ENCODE peak calls at places on chromosomes 3 and 15, in five cellular contexts. D, E, T, L and M are unnamed samples.

GRCh38 chr15:58517252-58517681 is 85.5 kb downstream of the LIPC start:
- DNase-seq in D (no peak), E (no peak), T (no peak), L (no peak), M (no peak)

GRCh38 chr3:123126051-123126450 is 59.2 kb downstream of the PDIA5 start:
- DNase-seq in D (no peak), E (no peak), T (peak; percentile 56), L (no peak), M (no peak)

GRCh38 chr3:149717391-149718056 is 34.8 kb downstream of the COMMD2 start:
- DNase-seq in D (peak; percentile 46), E (no peak), T (no peak), L (peak; percentile 73), M (peak; percentile 63)

GRCh38 chr15:57772223-57772957 is 65.9 kb downstream of the POLR2M start:
- DNase-seq in D (no peak), E (no peak), T (no peak), L (peak; percentile 58), M (no peak)

GRCh38 chr3:64023187-64023860 is at the start of gene PSMD6:
- DNase-seq in D (peak; percentile 90), E (peak; percentile 93), T (peak; percentile 95), L (peak; percentile 95), M (peak; percentile 76)

GRCh38 chr3:186002884-186003472 is 65.2 kb upstream of the TRA2B start:
- DNase-seq in D (no peak), E (no peak), T (no peak), L (peak; percentile 78), M (peak; percentile 8)

GRCh38 chr3:152315623-152316022 is 46.9 kb downstream of the MBNL1 start:
- DNase-seq in D (no peak), E (no peak), T (no peak), L (no peak), M (no peak)

GRCh38 chr3:42031808-42032475 is 59.2 kb upstream of the TRAK1 start:
- DNase-seq in D (peak; percentile 39), E (no peak), T (no peak), L (peak; percentile 79), M (no peak)

GRCh38 chr3:114214542-114215341 is 22.6 kb downstream of the ZNF80 start:
- DNase-seq in D (no peak), E (no peak), T (no peak), L (peak; percentile 41), M (peak; percentile 65)

GRCh38 chr3:4709336-4709735 is 216.2 kb downstream of the ITPR1 start:
- DNase-seq in D (no peak), E (no peak), T (no peak), L (no peak), M (no peak)

GRCh38 chr15:64566629-64567427 is 106.5 kb downstream of the ZNF609 start:
- DNase-seq in D (no peak), E (no peak), T (no peak), L (no peak), M (peak; percentile 39)

GRCh38 chr3:146903927-146904326 is 298.8 kb upstream of the PLSCR5 start:
- DNase-seq in D (no peak), E (no peak), T (no peak), L (no peak), M (no peak)

GRCh38 chr15:36696191-36696590 is 116.8 kb downstream of the CDIN1 start:
- DNase-seq in D (no peak), E (no peak), T (no peak), L (no peak), M (no peak)

GRCh38 chr3:72536206-72536887 is 311.9 kb downstream of the SHQ1 start:
- DNase-seq in D (no peak), E (no peak), T (no peak), L (no peak), M (no peak)

GRCh38 chr15:39946862-39947261 is 12.9 kb downstream of the EIF2AK4 start:
- DNase-seq in D (no peak), E (no peak), T (no peak), L (no peak), M (no peak)

GRCh38 chr15:39942101-39942752 is 8.3 kb downstream of the EIF2AK4 start:
- DNase-seq in D (no peak), E (no peak), T (no peak), L (no peak), M (no peak)

GRCh38 chr15:39939487-39940452 is 5.9 kb downstream of the EIF2AK4 start:
- DNase-seq in D (no peak), E (no peak), T (no peak), L (no peak), M (no peak)

GRCh38 chr15:39944711-39945110 is 10.8 kb downstream of the EIF2AK4 start:
- DNase-seq in D (no peak), E (no peak), T (no peak), L (no peak), M (no peak)

GRCh38 chr15:39942753-39943150 is 8.8 kb downstream of the EIF2AK4 start:
- DNase-seq in D (no peak), E (no peak), T (no peak), L (no peak), M (no peak)
- H3K27ac ChIP-seq in D (no peak overlapping the region), E (no peak overlapping the region), T (no peak overlapping the region), L (no peak overlapping the region), M (no peak overlapping the region)

GRCh38 chr3:128823008-128823407 is 56.4 kb upstream of the ACAD9 start:
- DNase-seq in D (no peak), E (no peak), T (no peak), L (no peak), M (no peak)
- H3K4me1 ChIP-seq in D (no peaks in the 10 kb centered on the region), E (no peaks in the 10 kb centered on the region), T (peaks cover 23% of the 10 kb centered on the region), L (no peaks in the 10 kb centered on the region), M (no peaks in the 10 kb centered on the region)

GRCh38 chr3:177770821-177771220 is 573.5 kb upstream of the TBL1XR1 start:
- DNase-seq in D (no peak), E (no peak), T (no peak), L (no peak), M (no peak)
- H3K27ac ChIP-seq in D (no peak overlapping the region), E (no peak overlapping the region), T (no peak overlapping the region), L (no peak overlapping the region), M (no peak overlapping the region)

GRCh38 chr3:78908236-78908635 is 859.6 kb downstream of the ROBO1 start:
- DNase-seq in D (no peak), E (no peak), T (no peak), L (no peak), M (no peak)

GRCh38 chr3:78913711-78914110 is 854.1 kb downstream of the ROBO1 start:
- DNase-seq in D (no peak), E (no peak), T (no peak), L (no peak), M (no peak)

GRCh38 chr3:78912217-78912616 is 855.6 kb downstream of the ROBO1 start:
- DNase-seq in D (no peak), E (no peak), T (no peak), L (no peak), M (no peak)

GRCh38 chr3:78912687-78913086 is 855.1 kb downstream of the ROBO1 start:
- DNase-seq in D (no peak), E (no peak), T (no peak), L (no peak), M (no peak)

GRCh38 chr3:78911394-78911793 is 856.4 kb downstream of the ROBO1 start:
- DNase-seq in D (no peak), E (no peak), T (no peak), L (no peak), M (no peak)
- H3K4me1 ChIP-seq in D (no peaks in the 10 kb centered on the region), E (no peaks in the 10 kb centered on the region), T (no peaks in the 10 kb centered on the region), L (no peaks in the 10 kb centered on the region), M (no peaks in the 10 kb centered on the region)